ENCODE peak calls at places on chromosomes 1 and 21, in six cellular contexts. Y, G, O, H, W and X are unnamed samples.
A peak's percentile ranks its signal among the peaks of the same experiment; 100 is the strongest.

GRCh38 chr1:40965531-40965930 is 14.0 kb upstream of the CTPS1 start:
- DNase-seq in O (peak; percentile 53), G (no peak), W (no peak), H (no peak), Y (no peak), X (no peak)

GRCh38 chr1:26337625-26338024 is 16.3 kb downstream of the CRYBG2 start:
- DNase-seq in Y (no peak), H (no peak), W (no peak), G (no peak), O (no peak), X (no peak)

GRCh38 chr1:97433520-97434175 is 487.2 kb downstream of the DPYD start:
- DNase-seq in G (no peak), O (no peak), H (no peak), W (no peak), Y (no peak), X (no peak)

GRCh38 chr1:41161851-41162250 is 80.3 kb downstream of the SCMH1 start:
- DNase-seq in Y (no peak), O (no peak), W (no peak), G (no peak), H (no peak), X (no peak)

GRCh38 chr21:40143822-40144525 is 276.7 kb downstream of the PCP4 start:
- DNase-seq in Y (peak; percentile 60), G (peak; percentile 26), W (peak; percentile 86), H (no peak), O (peak; percentile 83), X (no peak)

GRCh38 chr1:158037876-158038359 is 44.5 kb downstream of the KIRREL1 start:
- DNase-seq in G (peak; percentile 34), H (peak; percentile 70), O (no peak), W (peak; percentile 76), Y (no peak), X (no peak)

GRCh38 chr1:230857077-230857476 is 11.2 kb downstream of the C1orf198 start:
- DNase-seq in Y (no peak), G (no peak), O (no peak), W (no peak), H (no peak), X (no peak)

GRCh38 chr1:22533244-22533643 is 30.0 kb upstream of the EPHA8 start:
- DNase-seq in W (no peak), H (no peak), O (no peak), G (no peak), Y (no peak), X (no peak)

GRCh38 chr1:86866665-86867064 is 47.3 kb downstream of the SELENOF start:
- DNase-seq in H (no peak), Y (no peak), W (no peak), O (no peak), G (no peak), X (no peak)

GRCh38 chr1:230308039-230308438 is 118.1 kb downstream of the PGBD5 start:
- DNase-seq in G (peak; percentile 69), H (peak; percentile 78), W (peak; percentile 92), Y (peak; percentile 93), O (no peak), X (no peak)

GRCh38 chr1:5744911-5745431 is 247.3 kb downstream of the NPHP4 start:
- DNase-seq in Y (peak; percentile 17), G (no peak), O (peak; percentile 67), H (peak; percentile 23), W (peak; percentile 87), X (no peak)

GRCh38 chr1:175397103-175397502 is 204.5 kb upstream of the KIAA0040 start:
- DNase-seq in Y (no peak), O (no peak), G (no peak), H (no peak), W (no peak), X (no peak)

GRCh38 chr1:232327296-232327695 is 302.6 kb downstream of the SIPA1L2 start:
- DNase-seq in H (no peak), G (no peak), Y (no peak), O (no peak), W (no peak), X (no peak)

GRCh38 chr1:91499904-91500755 is 521 bp upstream of the CDC7 start:
- DNase-seq in O (peak; percentile 57), H (no peak), W (no peak), G (no peak), Y (no peak), X (no peak)

GRCh38 chr1:28832966-28833365 is 21.0 kb downstream of the OPRD1 start:
- DNase-seq in O (no peak), W (no peak), H (no peak), G (no peak), Y (no peak), X (no peak)

GRCh38 chr1:85361106-85361505 is 84.7 kb upstream of the BCL10 start:
- DNase-seq in W (no peak), G (no peak), H (no peak), O (no peak), Y (no peak), X (no peak)

GRCh38 chr21:42716074-42716473 is 62.7 kb downstream of the PDE9A start:
- DNase-seq in W (no peak), H (no peak), O (no peak), G (no peak), Y (no peak), X (no peak)

GRCh38 chr1:22352896-22353295 is 98.8 kb upstream of the ZBTB40 start:
- DNase-seq in H (no peak), G (no peak), W (no peak), O (no peak), Y (no peak), X (no peak)

GRCh38 chr1:204089044-204089751 is 16.3 kb downstream of the SOX13 start:
- DNase-seq in W (peak; percentile 83), O (no peak), H (no peak), Y (no peak), G (no peak), X (no peak)
- H3K4me3 ChIP-seq in W (no peak overlapping the region), O (no peak overlapping the region), H (no peak overlapping the region), Y (no peak overlapping the region), G (peak overlapping the region; percentile 30), X (no peak overlapping the region)

DNA sequence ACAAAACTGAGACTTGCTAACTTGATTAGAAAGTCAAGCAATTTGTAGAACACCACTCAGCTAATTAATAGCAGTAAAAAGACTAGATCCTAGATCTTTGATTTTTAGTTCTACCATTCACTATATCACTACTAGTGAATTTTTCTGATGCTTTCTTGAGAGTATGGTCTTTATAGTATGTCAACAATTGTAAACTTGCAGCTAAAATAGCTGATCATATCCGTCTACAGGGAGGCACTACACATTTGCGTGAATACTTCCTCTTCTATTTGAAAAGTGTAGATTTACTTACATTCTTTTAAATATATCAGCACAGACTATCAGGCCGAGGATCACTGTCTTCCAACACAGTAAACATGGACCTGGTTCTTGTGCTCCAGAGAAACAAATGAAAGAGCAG is 18.6 kb upstream of the PTPRC start:
- DNase-seq in W (no peak), H (no peak), Y (no peak), O (no peak), G (no peak), X (no peak)
- H3K4me1 ChIP-seq in W (no peaks in the 10 kb centered on the region), H (no peaks in the 10 kb centered on the region), Y (no peaks in the 10 kb centered on the region), O (peaks cover 5% of the 10 kb centered on the region), G (no peaks in the 10 kb centered on the region), X (peaks cover 55% of the 10 kb centered on the region)

GRCh38 chr1:17122449-17123194 is 3.4 kb upstream of the PADI2 start:
- DNase-seq in Y (no peak), O (no peak), W (no peak), G (no peak), H (no peak), X (no peak)
- H3K27ac ChIP-seq in Y (no peak overlapping the region), O (no peak overlapping the region), W (no peak overlapping the region), G (no peak overlapping the region), H (no peak overlapping the region), X (no peak overlapping the region)

GRCh38 chr1:235075121-235075954 is 53.3 kb downstream of the TOMM20 start:
- DNase-seq in Y (peak; percentile 78), O (no peak), G (peak; percentile 74), H (no peak), W (peak; percentile 79), X (peak; percentile 45)

GRCh38 chr1:235073968-235074334 is 54.7 kb downstream of the TOMM20 start:
- DNase-seq in Y (peak; percentile 87), H (no peak), O (no peak), W (no peak), G (no peak), X (no peak)

GRCh38 chr1:235073331-235073967 is 55.2 kb downstream of the TOMM20 start:
- DNase-seq in G (peak; percentile 57), Y (peak; percentile 93), W (no peak), H (peak; percentile 84), O (no peak), X (no peak)

GRCh38 chr1:235075955-235076308 is 52.7 kb downstream of the TOMM20 start:
- DNase-seq in G (no peak), H (no peak), Y (no peak), O (no peak), W (no peak), X (no peak)

GRCh38 chr1:235074335-235075120 is 54.1 kb downstream of the TOMM20 start:
- DNase-seq in Y (peak; percentile 68), G (peak; percentile 45), W (no peak), H (no peak), O (no peak), X (no peak)
- H3K4me3 ChIP-seq in Y (no peak overlapping the region), G (peak overlapping the region; percentile 36), W (no peak overlapping the region), H (no peak overlapping the region), O (no peak overlapping the region), X (peak overlapping the region; percentile 45)

GRCh38 chr1:111739222-111739983 is at the start of gene INKA2:
- DNase-seq in O (peak; percentile 97), H (peak; percentile 87), G (peak; percentile 93), Y (peak; percentile 91), W (peak; percentile 92), X (peak; percentile 42)
- H3K4me1 ChIP-seq in O (peaks cover 10% of the 10 kb centered on the region), H (no peaks in the 10 kb centered on the region), G (peaks cover 82% of the 10 kb centered on the region), Y (peaks cover 53% of the 10 kb centered on the region), W (peaks cover 30% of the 10 kb centered on the region), X (peaks cover 13% of the 10 kb centered on the region)